ENCODE peak calls at places on chromosome 1, in eight cellular contexts. B is tibial nerve; V is GM12864; Q is H9; X is CD8-positive, alpha-beta T cell; S is kidney epithelial cell; F is omental fat pad; N is retinal pigment epithelial cell. A is an unnamed sample.

GRCh38 chr1:13541435-13542215 is 27.8 kb upstream of the LRRC38 start:
- DNase-seq in B (no peak), V (no peak), Q (no peak), X (no peak), S (no peak), F (no peak), N (no peak), A (no peak)

GRCh38 chr1:200895448-200895799 is 724 bp downstream of the INAVA start:
- DNase-seq in B (no peak), V (no peak), Q (no peak), X (no peak), S (no peak), F (no peak), N (no peak), A (no peak)

GRCh38 chr1:38003261-38004250 is 1.8 kb downstream of the FHL3 start:
- DNase-seq in B (no peak), V (no peak), Q (no peak), X (no peak), S (no peak), F (no peak), N (no peak), A (no peak)

GRCh38 chr1:216045400-216045799 is 377.8 kb downstream of the USH2A start:
- DNase-seq in B (no peak), V (no peak), Q (no peak), X (no peak), S (peak; percentile 96), F (no peak), N (peak; percentile 100), A (no peak)

GRCh38 chr1:168621356-168621755 is 45.0 kb downstream of the XCL1 start:
- DNase-seq in B (no peak), V (no peak), Q (no peak), X (no peak), S (no peak), F (no peak), N (no peak), A (no peak)

GRCh38 chr1:224828691-224829090 is 100.8 kb upstream of the DNAH14 start:
- DNase-seq in B (no peak), V (no peak), Q (no peak), X (no peak), S (no peak), F (no peak), N (no peak), A (no peak)

GRCh38 chr1:154352581-154353459 is 27.5 kb downstream of the ATP8B2 start:
- DNase-seq in B (no peak), V (no peak), Q (peak; percentile 71), X (peak; percentile 48), S (peak; percentile 7), F (no peak), N (no peak), A (peak; percentile 55)

GRCh38 chr1:32353886-32354570 is 8.3 kb downstream of the FAM229A start:
- DNase-seq in B (no peak), V (no peak), Q (no peak), X (no peak), S (no peak), F (no peak), N (no peak), A (no peak)

GRCh38 chr1:109926662-109927300 is 16.1 kb downstream of the CSF1 start:
- DNase-seq in B (no peak), V (no peak), Q (peak; percentile 10), X (no peak), S (no peak), F (peak; percentile 24), N (no peak), A (no peak)

GRCh38 chr1:204577794-204578478 is 61.7 kb downstream of the MDM4 start:
- DNase-seq in B (no peak), V (no peak), Q (no peak), X (no peak), S (no peak), F (no peak), N (no peak), A (no peak)

GRCh38 chr1:204578867-204579664 is 62.9 kb downstream of the MDM4 start:
- DNase-seq in B (no peak), V (peak; percentile 45), Q (no peak), X (no peak), S (no peak), F (no peak), N (no peak), A (no peak)

GRCh38 chr1:204581759-204582158 is 65.6 kb downstream of the MDM4 start:
- DNase-seq in B (no peak), V (no peak), Q (no peak), X (no peak), S (no peak), F (no peak), N (no peak), A (no peak)

GRCh38 chr1:204580862-204581261 is 64.7 kb downstream of the MDM4 start:
- DNase-seq in B (no peak), V (no peak), Q (no peak), X (no peak), S (no peak), F (no peak), N (no peak), A (no peak)

DNA sequence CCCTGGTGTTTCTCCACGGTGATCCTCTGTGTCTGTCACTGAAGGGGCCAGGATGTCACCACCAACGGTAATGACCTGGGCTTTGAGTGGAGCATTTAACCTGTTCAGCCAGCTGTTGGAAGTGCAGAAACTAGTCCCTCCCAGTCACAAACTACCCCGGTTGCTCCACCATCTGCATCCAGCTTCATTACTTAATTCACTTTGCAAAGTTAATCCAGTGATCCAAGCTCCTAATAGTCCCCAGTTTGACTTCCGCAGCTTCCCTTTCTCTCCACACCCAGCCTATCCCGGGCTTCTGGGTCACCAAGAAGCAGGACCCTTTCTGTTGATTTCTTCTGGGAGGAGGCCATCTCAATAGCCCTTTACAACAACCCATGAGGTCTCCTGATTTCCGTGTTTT is 63.5 kb downstream of the MDM4 start:
- DNase-seq in B (no peak), V (no peak), Q (no peak), X (no peak), S (no peak), F (no peak), N (no peak), A (no peak)
- TF ChIP-seq CTCF in B (no peak), V (no peak), Q (no peak), X (no peak), S (no peak), F (no peak), N (no peak), A (no peak)

GRCh38 chr1:156750191-156750931 is 1.1 kb downstream of the HDGF start:
- DNase-seq in B (no peak), V (no peak), Q (no peak), X (peak; percentile 29), S (no peak), F (peak; percentile 48), N (no peak), A (no peak)

GRCh38 chr1:156750932-156751723 is at the start of gene HDGF:
- DNase-seq in B (peak; percentile 32), V (no peak), Q (no peak), X (peak; percentile 47), S (no peak), F (no peak), N (no peak), A (peak; percentile 55)

GRCh38 chr1:156752843-156753486 is 1.5 kb upstream of the HDGF start:
- DNase-seq in B (no peak), V (no peak), Q (no peak), X (no peak), S (no peak), F (no peak), N (no peak), A (no peak)

GRCh38 chr1:156754219-156754618 is 2.7 kb upstream of the HDGF start:
- DNase-seq in B (no peak), V (no peak), Q (no peak), X (no peak), S (no peak), F (no peak), N (no peak), A (no peak)

DNA sequence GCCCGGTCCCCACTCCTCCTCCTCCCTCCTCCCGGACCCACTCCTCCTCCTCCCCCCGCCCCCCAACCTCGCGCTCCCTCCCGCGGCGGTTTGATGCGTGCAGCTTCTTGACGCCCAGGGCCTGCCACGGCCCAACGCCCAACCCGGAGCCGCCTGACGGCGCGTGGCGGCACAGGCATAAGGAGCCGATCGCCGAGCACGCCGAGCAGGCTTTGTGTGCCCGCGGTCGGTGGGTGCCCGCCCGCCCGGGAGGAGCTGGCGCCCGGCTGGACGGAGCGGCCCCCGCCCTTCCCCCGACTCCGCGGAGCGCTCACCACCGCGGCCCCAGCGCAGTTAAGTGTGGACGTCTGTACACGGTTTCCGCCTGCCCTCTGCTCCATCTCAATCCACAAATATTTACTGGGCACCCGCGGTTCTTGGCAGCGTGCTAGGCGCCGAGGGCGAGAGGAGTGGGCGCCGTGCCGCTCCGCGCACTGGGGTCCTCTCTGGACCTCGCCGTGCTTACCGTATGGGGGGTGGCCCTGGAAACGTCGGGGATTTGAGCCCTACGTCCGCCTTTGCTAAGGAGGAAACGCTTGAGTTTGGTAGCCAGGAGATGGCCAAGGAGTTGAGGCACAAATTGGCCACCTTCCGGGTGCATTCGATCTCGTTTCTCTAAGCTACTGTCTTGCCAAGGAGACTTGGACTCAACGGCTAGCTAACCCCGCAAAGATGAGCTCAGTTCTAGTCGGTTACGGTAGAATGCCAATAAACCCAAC is 428 bp upstream of the HDGF start:
- DNase-seq in B (peak; percentile 94), V (peak; percentile 87), Q (peak; percentile 97), X (peak; percentile 97), S (peak; percentile 64), F (peak; percentile 82), N (peak; percentile 88), A (peak; percentile 90)
- TF ChIP-seq CTCF in B (no peak), V (no peak), Q (no peak), X (no peak), S (no peak), F (no peak), N (no peak), A (no peak)

DNA sequence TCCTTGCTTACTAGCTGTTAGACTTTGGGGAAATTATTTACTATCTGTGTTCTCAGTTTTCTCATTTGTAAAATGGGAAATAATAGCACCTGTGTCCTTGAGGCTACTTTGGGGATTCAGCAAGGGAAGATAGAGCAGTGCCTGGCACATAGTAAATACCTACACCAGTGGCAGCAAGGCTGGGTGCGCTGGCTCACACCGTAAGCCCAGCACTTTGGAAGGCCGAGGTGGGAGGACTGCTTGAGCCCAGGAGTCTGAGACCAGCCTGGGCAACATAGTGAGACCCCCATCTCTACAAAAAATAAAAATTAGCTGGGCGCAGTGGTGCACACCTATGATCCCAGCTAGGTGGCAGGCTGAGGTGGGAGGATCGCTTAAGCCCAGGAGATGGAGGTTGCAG is 8.6 kb upstream of the CENPS start:
- DNase-seq in B (no peak), V (no peak), Q (no peak), X (no peak), S (no peak), F (no peak), N (no peak), A (no peak)
- TF ChIP-seq CTCF in B (no peak), V (no peak), Q (no peak), X (no peak), S (no peak), F (no peak), N (no peak), A (no peak)

DNA sequence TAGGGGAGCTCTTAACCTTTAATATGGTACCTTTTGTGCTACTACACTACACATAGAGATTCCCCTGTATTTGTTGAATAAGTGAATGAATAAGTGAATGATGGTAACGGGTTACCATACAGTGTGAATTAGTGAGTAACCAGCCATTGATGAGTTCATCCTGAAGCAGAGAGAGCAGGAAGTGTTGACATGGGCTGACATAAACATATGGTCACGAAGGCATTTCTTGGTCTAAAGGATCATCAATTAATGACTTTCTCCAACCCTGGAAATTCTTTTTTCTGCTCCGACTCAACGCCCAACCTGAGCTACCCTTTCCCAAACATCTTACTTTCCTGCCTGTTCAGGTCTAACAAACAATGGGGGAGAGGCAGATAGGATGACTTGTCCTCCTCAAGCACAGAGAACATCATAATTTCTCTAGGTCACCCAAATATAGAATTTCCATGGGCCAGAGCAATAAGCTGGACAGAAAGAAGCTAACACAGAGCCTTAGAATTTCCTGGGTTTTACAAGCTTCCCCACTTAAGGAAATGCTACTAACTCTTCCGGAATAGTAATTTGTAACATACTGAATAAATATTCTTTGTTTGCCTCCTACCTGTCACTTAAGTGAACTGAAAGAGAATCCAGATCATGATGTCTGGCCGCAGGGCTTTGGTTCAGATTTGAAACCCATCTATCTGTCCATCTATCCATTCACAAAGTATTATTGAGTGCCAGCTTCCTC is 114.7 kb upstream of the NGF start:
- DNase-seq in B (no peak), V (no peak), Q (no peak), X (no peak), S (no peak), F (no peak), N (no peak), A (no peak)
- TF ChIP-seq CTCF in B (no peak), V (no peak), Q (no peak), X (no peak), S (no peak), F (no peak), N (no peak), A (no peak)